ENCODE peak calls at places on chromosome 3, in nine cellular contexts. T is fibroblast of lung, H is AG10803, K is HFF-Myc, M is lung, B is hepatocyte, C is fibroblast of villous mesenchyme, R is ovary, S is uterus. N is an unnamed sample.

GRCh38 chr3:41933154-41933676 is 28.7 kb downstream of the ULK4 start:
- DNase-seq in T (peak), H (peak), K (peak), M (no peak), B (no peak), C (peak), R (no peak), S (no peak), N (peak)

GRCh38 chr3:10437272-10437994 is 68.0 kb downstream of the ATP2B2 start:
- DNase-seq in T (peak), H (peak), K (no peak), M (no peak), B (no peak), C (peak), R (no peak), S (no peak), N (peak)

GRCh38 chr3:181637056-181637798 is 74.5 kb upstream of the SOX2 start:
- DNase-seq in T (peak), H (no peak), K (no peak), M (no peak), B (no peak), C (no peak), R (no peak), S (no peak), N (no peak)

GRCh38 chr3:171494457-171495109 is 34.4 kb upstream of the TNIK start:
- DNase-seq in T (no peak), H (no peak), K (no peak), M (no peak), B (no peak), C (no peak), R (no peak), S (no peak), N (no peak)

GRCh38 chr3:34725774-34726173 is 913.6 kb upstream of the ARPP21 start:
- DNase-seq in T (peak), H (no peak), K (no peak), M (no peak), B (no peak), C (no peak), R (no peak), S (no peak), N (peak)

GRCh38 chr3:87145553-87145952 is 81.6 kb upstream of the CHMP2B start:
- DNase-seq in T (no peak), H (peak), K (no peak), M (no peak), B (no peak), C (peak), R (no peak), S (no peak), N (peak)

GRCh38 chr3:127458698-127459097 is 131.8 kb downstream of the TPRA1 start:
- DNase-seq in T (peak), H (no peak), K (no peak), M (no peak), B (peak), C (no peak), R (peak), S (no peak), N (peak)

GRCh38 chr3:307182-307581 is 110.6 kb downstream of the CHL1 start:
- DNase-seq in T (no peak), H (no peak), K (no peak), M (no peak), B (no peak), C (no peak), R (no peak), S (no peak), N (no peak)

GRCh38 chr3:101065962-101066361 is 72.7 kb upstream of the ABI3BP start:
- DNase-seq in T (peak), H (peak), K (peak), M (no peak), B (peak), C (peak), R (no peak), S (no peak), N (peak)

GRCh38 chr3:43327184-43327950 is 41.0 kb downstream of the SNRK start:
- DNase-seq in T (peak), H (no peak), K (no peak), M (no peak), B (peak), C (peak), R (no peak), S (no peak), N (peak)

GRCh38 chr3:97821413-97821809 is 400 bp upstream of the CRYBG3 start:
- DNase-seq in T (peak), H (no peak), K (no peak), M (peak), B (peak), C (peak), R (no peak), S (no peak), N (peak)

GRCh38 chr3:151918253-151919029 is 45.0 kb downstream of the SUCNR1 start:
- DNase-seq in T (peak), H (peak), K (no peak), M (no peak), B (peak), C (peak), R (no peak), S (no peak), N (peak)

GRCh38 chr3:22536582-22536981 is 666.5 kb upstream of the UBE2E2 start:
- DNase-seq in T (no peak), H (no peak), K (no peak), M (no peak), B (no peak), C (no peak), R (no peak), S (no peak), N (no peak)

GRCh38 chr3:197880361-197881339 is 69.3 kb upstream of the RPL35A start:
- DNase-seq in T (no peak), H (no peak), K (no peak), M (no peak), B (no peak), C (no peak), R (no peak), S (no peak), N (no peak)

GRCh38 chr3:17800232-17800631 is 57.8 kb upstream of the TBC1D5 start:
- DNase-seq in T (peak), H (no peak), K (no peak), M (no peak), B (no peak), C (no peak), R (no peak), S (no peak), N (no peak)

GRCh38 chr3:94811836-94812235 is 749.0 kb downstream of the NSUN3 start:
- DNase-seq in T (no peak), H (no peak), K (no peak), M (no peak), B (no peak), C (no peak), R (no peak), S (no peak), N (no peak)

GRCh38 chr3:117439812-117440211 is 730.2 kb downstream of the TUSC7 start:
- DNase-seq in T (peak), H (peak), K (no peak), M (no peak), B (no peak), C (peak), R (no peak), S (no peak), N (peak)

GRCh38 chr3:101963902-101964362 is 114.6 kb downstream of the NFKBIZ start:
- DNase-seq in T (peak), H (peak), K (no peak), M (no peak), B (no peak), C (peak), R (no peak), S (peak), N (peak)

GRCh38 chr3:125072749-125073404 is 17.1 kb upstream of the HEG1 start:
- DNase-seq in T (no peak), H (no peak), K (no peak), M (no peak), B (no peak), C (peak), R (no peak), S (no peak), N (no peak)

GRCh38 chr3:119663885-119664284 is 3.5 kb upstream of the POPDC2 start:
- DNase-seq in T (peak), H (peak), K (no peak), M (no peak), B (no peak), C (no peak), R (no peak), S (no peak), N (no peak)

GRCh38 chr3:101779047-101779807 is at the start of gene NXPE3:
- DNase-seq in T (peak), H (peak), K (no peak), M (peak), B (peak), C (peak), R (peak), S (peak), N (peak)

GRCh38 chr3:36496734-36497133 is 116.4 kb downstream of the STAC start:
- DNase-seq in T (peak), H (peak), K (no peak), M (no peak), B (no peak), C (peak), R (no peak), S (no peak), N (peak)

GRCh38 chr3:194579091-194579606 is 54.1 kb downstream of the TMEM44 start:
- DNase-seq in T (peak), H (no peak), K (no peak), M (no peak), B (peak), C (peak), R (no peak), S (no peak), N (no peak)

GRCh38 chr3:72127843-72128242 is 342.9 kb upstream of the PROK2 start:
- DNase-seq in T (peak), H (peak), K (no peak), M (no peak), B (no peak), C (no peak), R (no peak), S (no peak), N (peak)

GRCh38 chr3:127065561-127066270 is 82.8 kb downstream of the PLXNA1 start:
- DNase-seq in T (peak), H (peak), K (no peak), M (no peak), B (no peak), C (peak), R (no peak), S (no peak), N (no peak)

GRCh38 chr3:187291001-187291511 is 481 bp downstream of the MASP1 start:
- DNase-seq in T (peak), H (peak), K (no peak), M (no peak), B (peak), C (peak), R (peak), S (peak), N (peak)

GRCh38 chr3:38620236-38620635 is 29.3 kb downstream of the SCN5A start:
- DNase-seq in T (peak), H (no peak), K (no peak), M (no peak), B (no peak), C (no peak), R (no peak), S (no peak), N (peak)

GRCh38 chr3:64190517-64191515 is 34.5 kb downstream of the PRICKLE2 start:
- DNase-seq in T (peak), H (peak), K (no peak), M (no peak), B (peak), C (peak), R (no peak), S (no peak), N (peak)

GRCh38 chr3:25843332-25843731 is 53.4 kb downstream of the OXSM start:
- DNase-seq in T (no peak), H (no peak), K (no peak), M (no peak), B (no peak), C (peak), R (no peak), S (no peak), N (peak)

GRCh38 chr3:72597756-72598195 is 250.5 kb downstream of the SHQ1 start:
- DNase-seq in T (peak), H (peak), K (no peak), M (no peak), B (no peak), C (no peak), R (no peak), S (no peak), N (peak)

GRCh38 chr3:104586344-104586743 is 780.4 kb upstream of the ALCAM start:
- DNase-seq in T (no peak), H (no peak), K (no peak), M (no peak), B (no peak), C (no peak), R (no peak), S (no peak), N (no peak)

GRCh38 chr3:73060302-73060723 is 1.1 kb upstream of the EBLN2 start:
- DNase-seq in T (no peak), H (peak), K (peak), M (no peak), B (no peak), C (peak), R (no peak), S (no peak), N (peak)

GRCh38 chr3:70261283-70261682 is 51.2 kb downstream of the MDFIC2 start:
- DNase-seq in T (no peak), H (no peak), K (no peak), M (no peak), B (no peak), C (no peak), R (no peak), S (no peak), N (no peak)

GRCh38 chr3:141487419-141488345 is 855 bp downstream of the RASA2 start:
- DNase-seq in T (peak), H (peak), K (peak), M (peak), B (peak), C (peak), R (peak), S (peak), N (peak)

GRCh38 chr3:159266779-159267178 is 464.9 kb downstream of the MFSD1 start:
- DNase-seq in T (no peak), H (peak), K (no peak), M (no peak), B (peak), C (no peak), R (no peak), S (no peak), N (peak)

GRCh38 chr3:184807549-184807948 is 4.4 kb upstream of the VPS8 start:
- DNase-seq in T (no peak), H (no peak), K (no peak), M (no peak), B (no peak), C (no peak), R (no peak), S (no peak), N (no peak)

GRCh38 chr3:101643861-101644613 is 32.9 kb downstream of the ZBTB11 start:
- DNase-seq in T (peak), H (peak), K (peak), M (no peak), B (no peak), C (peak), R (no peak), S (peak), N (peak)

GRCh38 chr3:176927280-176927679 is 270.0 kb downstream of the TBL1XR1 start:
- DNase-seq in T (no peak), H (no peak), K (no peak), M (no peak), B (peak), C (no peak), R (no peak), S (no peak), N (no peak)

GRCh38 chr3:13525827-13526625 is 22.9 kb upstream of the FBLN2 start:
- DNase-seq in T (no peak), H (peak), K (no peak), M (no peak), B (no peak), C (peak), R (no peak), S (peak), N (peak)

GRCh38 chr3:109336272-109336957 is 931 bp downstream of the DPPA4 start:
- DNase-seq in T (peak), H (peak), K (no peak), M (no peak), B (peak), C (peak), R (no peak), S (no peak), N (peak)
- H3K4me3 ChIP-seq in T (peak), H (peak), K (no peak), M (no peak), B (peak), C (peak), R (no peak), S (no peak), N (peak)

GRCh38 chr3:27827041-27827440 is 104.9 kb upstream of the EOMES start:
- DNase-seq in T (no peak), H (no peak), K (no peak), M (no peak), B (no peak), C (no peak), R (no peak), S (no peak), N (no peak)
- TF ChIP-seq CTCF in T (no peak), H (no peak), K (no peak), M (no peak), B (no peak), C (no peak), R (no peak), S (no peak), N (no peak)

GRCh38 chr3:50529996-50530706 is 26.7 kb upstream of the CACNA2D2 start:
- DNase-seq in T (no peak), H (no peak), K (no peak), M (no peak), B (peak), C (no peak), R (no peak), S (no peak), N (no peak)
- H3K4me3 ChIP-seq in T (no peak), H (no peak), K (no peak), M (no peak), B (no peak), C (no peak), R (no peak), S (no peak), N (no peak)

DNA sequence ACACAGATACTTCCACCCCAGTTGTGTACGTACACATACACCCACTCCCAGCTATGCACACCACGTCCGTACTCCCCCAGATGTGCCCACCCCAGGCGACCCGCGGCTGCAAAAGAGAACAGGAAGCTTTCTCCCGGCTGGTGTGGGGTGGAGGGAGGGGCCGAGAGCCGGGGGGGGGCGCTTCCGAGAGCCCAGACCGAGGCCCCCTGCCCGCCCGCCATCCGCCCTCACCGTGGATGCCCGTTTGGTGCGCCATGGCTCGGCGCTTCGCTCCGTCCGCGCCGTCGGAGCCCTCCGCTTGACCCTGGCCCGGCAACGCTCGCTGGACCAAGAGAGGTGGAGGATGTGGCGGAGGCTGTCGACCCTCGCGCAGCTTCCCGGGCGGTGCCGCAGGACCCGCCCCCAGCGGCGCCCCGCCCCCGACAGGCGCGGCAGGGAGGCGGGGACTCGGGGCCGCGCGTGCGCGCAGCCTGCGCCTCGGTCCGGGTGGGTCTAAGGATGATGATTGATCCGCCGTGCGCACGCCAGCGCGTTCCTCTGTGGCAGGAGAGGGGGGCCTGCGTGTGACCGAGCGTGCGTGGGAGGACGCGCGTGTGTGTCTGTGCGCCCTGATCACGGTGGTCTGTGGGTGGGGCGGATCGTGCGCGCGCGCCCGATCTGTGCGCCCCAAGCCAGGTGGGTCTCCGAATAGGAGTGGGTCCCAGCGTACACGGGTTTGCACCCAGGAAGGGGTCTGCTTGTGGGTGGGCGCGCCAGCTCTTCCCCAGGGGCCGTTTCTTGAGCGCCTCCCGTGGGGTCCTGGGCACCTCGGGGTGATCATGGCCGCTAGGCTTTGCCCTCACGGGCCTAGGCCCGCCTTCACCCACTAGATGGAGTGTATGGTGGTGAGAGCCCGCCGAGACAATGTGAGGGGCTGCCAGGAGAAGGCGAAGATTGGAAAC is at the start of gene TWF2:
- DNase-seq in T (peak), H (peak), K (no peak), M (peak), B (peak), C (peak), R (peak), S (peak), N (peak)
- TF ChIP-seq CTCF in T (peak), H (peak), K (peak), M (peak), B (peak), C (peak), R (peak), S (peak), N (peak)